ENCODE peak calls at places on chromosome 12, in ten cellular contexts. Z, C, X, Y, F, K, D, R, I and O are unnamed samples.

GRCh38 chr12:122867701-122868461 is 28.0 kb downstream of the VPS37B start:
- DNase-seq in Z (no peak), C (peak), X (no peak), Y (no peak), F (no peak), K (no peak), D (no peak), R (peak), I (peak), O (no peak)

GRCh38 chr12:26576266-26576665 is 256.7 kb downstream of the ITPR2 start:
- DNase-seq in Z (no peak), C (no peak), X (no peak), Y (no peak), F (no peak), K (no peak), D (no peak), R (no peak), I (peak), O (no peak)

GRCh38 chr12:117018276-117018675 is 80.9 kb downstream of the TESC start:
- DNase-seq in Z (no peak), C (no peak), X (no peak), Y (no peak), F (no peak), K (no peak), D (no peak), R (no peak), I (no peak), O (no peak)

GRCh38 chr12:117580718-117581062 is 219.3 kb upstream of the NOS1 start:
- DNase-seq in Z (no peak), C (peak), X (no peak), Y (no peak), F (no peak), K (peak), D (no peak), R (peak), I (no peak), O (peak)

GRCh38 chr12:30719060-30719459 is 23.4 kb upstream of the IPO8 start:
- DNase-seq in Z (peak), C (no peak), X (peak), Y (no peak), F (peak), K (no peak), D (peak), R (no peak), I (no peak), O (no peak)

GRCh38 chr12:53097564-53098353 is at the start of gene IGFBP6:
- DNase-seq in Z (peak), C (peak), X (no peak), Y (peak), F (peak), K (peak), D (no peak), R (peak), I (peak), O (peak)

GRCh38 chr12:103175625-103176024 is 218.2 kb downstream of the ASCL1 start:
- DNase-seq in Z (no peak), C (no peak), X (no peak), Y (no peak), F (no peak), K (no peak), D (no peak), R (no peak), I (no peak), O (no peak)

GRCh38 chr12:11749943-11750690 is 100.6 kb downstream of the ETV6 start:
- DNase-seq in Z (no peak), C (no peak), X (no peak), Y (no peak), F (no peak), K (no peak), D (no peak), R (no peak), I (peak), O (no peak)

GRCh38 chr12:13670249-13670648 is 311.2 kb downstream of the GRIN2B start:
- DNase-seq in Z (no peak), C (no peak), X (no peak), Y (no peak), F (no peak), K (no peak), D (no peak), R (no peak), I (no peak), O (no peak)

GRCh38 chr12:124667671-124668337 is 100.4 kb upstream of the NCOR2 start:
- DNase-seq in Z (no peak), C (peak), X (no peak), Y (no peak), F (no peak), K (no peak), D (no peak), R (no peak), I (no peak), O (no peak)

GRCh38 chr12:2669560-2669959 is 125.2 kb upstream of the FKBP4 start:
- DNase-seq in Z (no peak), C (no peak), X (no peak), Y (no peak), F (no peak), K (no peak), D (no peak), R (no peak), I (no peak), O (no peak)